ENCODE peak calls at places on chromosome 11, in ten cellular contexts. W, Z, Q, K, X, C, F, Y, T and U are unnamed samples.

GRCh38 chr11:35354644-35355043 is 64.7 kb downstream of the SLC1A2 start:
- DNase-seq in W (no peak), Z (no peak), Q (no peak), K (no peak), X (no peak), C (no peak), F (no peak), Y (no peak), T (no peak), U (no peak)

GRCh38 chr11:65434667-65435179 is 12.1 kb downstream of the NEAT1 start:
- DNase-seq in W (no peak), Z (no peak), Q (no peak), K (peak; percentile 34), X (no peak), C (no peak), F (peak; percentile 50), Y (no peak), T (no peak), U (no peak)

GRCh38 chr11:87374206-87374793 is 336.6 kb downstream of the TMEM135 start:
- DNase-seq in W (no peak), Z (no peak), Q (no peak), K (no peak), X (no peak), C (no peak), F (no peak), Y (no peak), T (no peak), U (no peak)

GRCh38 chr11:86126862-86127261 is 58.0 kb upstream of the PICALM start:
- DNase-seq in W (no peak), Z (no peak), Q (no peak), K (no peak), X (no peak), C (no peak), F (no peak), Y (no peak), T (no peak), U (no peak)

GRCh38 chr11:95790123-95790932 is at the start of gene CEP57:
- DNase-seq in W (peak; percentile 99), Z (peak; percentile 91), Q (peak; percentile 94), K (peak; percentile 99), X (peak; percentile 97), C (peak; percentile 88), F (peak; percentile 99), Y (peak; percentile 98), T (peak; percentile 95), U (peak; percentile 95)

GRCh38 chr11:8034604-8035224 is 46.3 kb upstream of the TUB start:
- DNase-seq in W (no peak), Z (no peak), Q (no peak), K (no peak), X (no peak), C (no peak), F (no peak), Y (no peak), T (no peak), U (no peak)

GRCh38 chr11:60942970-60943565 is 8.9 kb downstream of the SLC15A3 start:
- DNase-seq in W (no peak), Z (no peak), Q (no peak), K (no peak), X (no peak), C (no peak), F (no peak), Y (no peak), T (no peak), U (peak; percentile 30)

GRCh38 chr11:46246514-46246913 is 30.9 kb upstream of the CREB3L1 start:
- DNase-seq in W (no peak), Z (no peak), Q (no peak), K (peak; percentile 33), X (no peak), C (no peak), F (peak; percentile 36), Y (no peak), T (no peak), U (no peak)

GRCh38 chr11:114819028-114819427 is 140.7 kb downstream of the NXPE2 start:
- DNase-seq in W (peak; percentile 38), Z (no peak), Q (no peak), K (no peak), X (no peak), C (no peak), F (no peak), Y (no peak), T (no peak), U (no peak)

DNA sequence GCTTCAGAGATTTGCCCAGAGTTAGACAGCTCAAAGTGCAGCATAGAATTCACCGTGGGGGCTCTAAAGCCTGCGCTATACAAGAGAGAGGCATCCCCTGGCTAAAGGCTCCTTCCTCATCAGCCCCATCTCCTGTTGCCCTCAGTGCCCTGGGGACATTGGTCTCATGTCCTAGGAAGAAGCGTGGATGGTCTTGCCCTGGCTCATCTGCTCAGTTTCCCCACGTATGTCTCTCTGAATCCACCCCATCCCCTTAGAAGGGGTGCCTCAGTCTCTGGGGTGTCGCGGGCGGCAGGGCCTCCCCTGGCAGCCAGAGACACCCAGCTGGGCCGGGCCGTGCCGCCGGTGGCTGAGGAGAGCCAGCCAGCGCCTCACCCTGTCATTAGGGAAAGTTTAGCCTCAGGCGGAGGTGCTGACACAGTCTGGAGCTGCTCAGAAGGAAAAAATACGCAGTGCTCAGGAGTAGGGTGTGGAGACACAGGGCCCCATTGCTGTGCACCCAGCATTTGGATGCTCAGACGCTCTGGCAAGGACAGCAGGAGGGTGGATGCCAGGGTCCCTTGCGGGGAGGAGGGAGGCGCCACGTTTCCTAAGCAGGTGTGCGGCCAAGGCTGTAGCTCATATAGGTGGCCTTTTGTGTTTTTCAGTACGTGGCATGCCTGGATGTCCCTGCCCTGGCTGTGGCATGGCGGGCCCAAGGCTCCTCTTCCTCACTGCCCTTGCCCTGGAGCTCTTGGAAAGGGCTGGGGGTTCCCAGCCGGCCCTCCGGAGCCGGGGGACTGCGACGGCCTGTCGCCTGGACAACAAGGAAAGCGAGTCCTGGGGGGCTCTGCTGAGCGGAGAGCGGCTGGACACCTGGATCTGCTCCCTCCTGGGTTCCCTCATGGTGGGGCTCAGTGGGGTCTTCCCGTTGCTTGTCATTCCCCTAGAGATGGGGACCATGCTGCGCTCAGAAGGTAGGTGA is 1.3 kb downstream of the SLC39A13 start:
- DNase-seq in W (no peak), Z (no peak), Q (no peak), K (no peak), X (no peak), C (no peak), F (no peak), Y (no peak), T (no peak), U (no peak)
- H3K4me3 ChIP-seq in W (no peak overlapping the region), Z (peak overlapping the region; percentile 86), Q (peak overlapping the region; percentile 85), K (peak overlapping the region; percentile 82), X (peak overlapping the region; percentile 74), C (peak overlapping the region; percentile 72), F (peak overlapping the region; percentile 86), Y (peak overlapping the region; percentile 84), T (peak overlapping the region; percentile 90), U (peak overlapping the region; percentile 83)

DNA sequence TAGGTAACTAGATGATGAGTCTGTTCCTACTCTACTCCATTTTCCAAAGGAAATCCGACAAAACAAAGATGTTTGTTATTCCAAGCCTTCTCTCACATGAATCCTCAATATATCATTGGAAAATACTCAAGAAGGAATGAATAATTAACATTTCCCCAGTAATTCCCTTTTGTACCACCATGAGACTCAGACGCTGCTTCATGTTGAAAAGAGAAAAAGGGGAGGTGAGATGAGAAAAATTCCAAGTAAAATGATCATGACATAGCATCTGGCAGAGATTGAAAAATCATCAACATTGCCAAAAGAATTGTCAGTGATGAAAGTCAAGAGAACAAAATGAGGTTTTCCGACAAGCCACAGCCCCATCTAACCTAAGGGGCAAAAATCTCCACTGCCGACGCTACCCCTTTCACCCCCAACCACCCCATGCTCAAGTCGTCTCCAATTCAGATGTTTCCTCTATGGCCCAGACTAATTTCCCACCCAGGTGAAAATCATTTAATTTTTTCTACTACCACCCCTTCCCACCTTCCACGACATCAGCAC is 1.3 kb downstream of the RAB6A start:
- DNase-seq in W (no peak), Z (no peak), Q (no peak), K (peak; percentile 45), X (no peak), C (no peak), F (peak; percentile 39), Y (peak; percentile 18), T (no peak), U (no peak)
- TF ChIP-seq CTCF in W (no peak), Z (no peak), Q (no peak), K (peak; percentile 18), X (peak; percentile 24), C (peak; percentile 6), F (peak; percentile 28), Y (peak; percentile 32), T (no peak), U (no peak)

GRCh38 chr11:121936375-121936774 is 179.6 kb downstream of the BLID start:
- DNase-seq in W (no peak), Z (no peak), Q (no peak), K (no peak), X (no peak), C (no peak), F (no peak), Y (no peak), T (no peak), U (no peak)
- H3K4me3 ChIP-seq in W (no peak overlapping the region), Z (no peak overlapping the region), Q (no peak overlapping the region), K (no peak overlapping the region), X (no peak overlapping the region), C (no peak overlapping the region), F (no peak overlapping the region), Y (no peak overlapping the region), T (no peak overlapping the region), U (no peak overlapping the region)

GRCh38 chr11:20604295-20604803 is 4.9 kb downstream of the SLC6A5 start:
- DNase-seq in W (no peak), Z (no peak), Q (no peak), K (no peak), X (no peak), C (no peak), F (no peak), Y (no peak), T (no peak), U (no peak)

GRCh38 chr11:20604864-20605601 is 5.6 kb downstream of the SLC6A5 start:
- DNase-seq in W (no peak), Z (no peak), Q (no peak), K (no peak), X (no peak), C (no peak), F (no peak), Y (no peak), T (no peak), U (no peak)

GRCh38 chr11:20608938-20609337 is 9.5 kb downstream of the SLC6A5 start:
- DNase-seq in W (no peak), Z (no peak), Q (no peak), K (no peak), X (no peak), C (no peak), F (peak; percentile 14), Y (no peak), T (no peak), U (no peak)

GRCh38 chr11:20601221-20601914 is 2.0 kb downstream of the SLC6A5 start:
- DNase-seq in W (no peak), Z (no peak), Q (no peak), K (no peak), X (no peak), C (no peak), F (no peak), Y (no peak), T (no peak), U (no peak)

DNA sequence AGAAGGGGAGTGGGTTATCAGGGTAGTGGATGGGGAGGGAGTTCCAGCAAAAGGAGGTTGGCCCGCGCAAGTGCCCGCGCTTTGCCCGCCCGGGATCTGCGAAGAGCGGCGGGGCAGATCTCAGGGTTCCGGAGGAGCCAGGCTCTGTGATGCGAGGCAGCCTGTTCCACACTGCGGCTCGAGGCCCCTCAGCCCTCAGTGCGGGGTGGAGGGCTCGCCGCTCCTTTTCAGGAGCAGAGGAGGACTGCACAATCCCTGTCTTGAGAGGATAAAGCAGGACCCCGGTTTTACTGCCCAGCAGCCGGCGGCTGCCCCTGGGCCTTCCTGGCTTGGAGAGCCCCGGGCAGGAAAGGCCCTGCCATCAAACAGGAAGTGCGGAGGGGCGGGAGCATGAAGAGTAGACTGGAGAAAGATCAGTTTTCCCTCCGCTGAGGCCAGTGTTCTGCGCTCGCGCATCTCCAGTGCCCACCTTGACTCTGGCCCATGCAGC is 6.2 kb downstream of the SLC6A5 start:
- DNase-seq in W (no peak), Z (no peak), Q (no peak), K (no peak), X (no peak), C (no peak), F (no peak), Y (no peak), T (no peak), U (no peak)
- TF ChIP-seq CTCF in W (no peak), Z (no peak), Q (no peak), K (no peak), X (no peak), C (no peak), F (no peak), Y (no peak), T (no peak), U (no peak)